ENCODE peak calls at places on chromosomes 7 and 10, in four cellular contexts. E, H, Z and R are unnamed samples.

GRCh38 chr10:63114031-63114814 is 18.9 kb upstream of the NRBF2 start:
- DNase-seq in Z (peak; percentile 94), E (peak; percentile 39), H (no peak), R (peak; percentile 94)

GRCh38 chr10:92356041-92356440 is 65.1 kb downstream of the MARCHF5 start:
- DNase-seq in Z (no peak), E (no peak), H (no peak), R (no peak)

GRCh38 chr7:107580716-107581383 is 804 bp downstream of the BCAP29 start:
- DNase-seq in Z (no peak), E (no peak), H (no peak), R (no peak)

GRCh38 chr7:131604841-131605279 is 48.4 kb upstream of the PODXL start:
- DNase-seq in Z (peak; percentile 95), E (no peak), H (no peak), R (peak; percentile 15)

GRCh38 chr10:104255244-104255981 is 721 bp downstream of the GSTO1 start:
- DNase-seq in Z (peak; percentile 90), E (no peak), H (no peak), R (peak; percentile 75)

GRCh38 chr10:133275683-133276092 is 980 bp downstream of the ADAM8 start:
- DNase-seq in Z (peak; percentile 21), H (peak; percentile 45), E (no peak), R (peak; percentile 46)

GRCh38 chr7:94529516-94529915 is 19.9 kb downstream of the CASD1 start:
- DNase-seq in Z (peak; percentile 64), E (no peak), H (no peak), R (peak; percentile 4)

GRCh38 chr7:28176174-28176573 is 4.4 kb downstream of the JAZF1 start:
- DNase-seq in E (no peak), Z (peak; percentile 70), H (no peak), R (no peak)

GRCh38 chr10:75209325-75210192 is 1.0 kb upstream of the VDAC2 start:
- DNase-seq in E (peak; percentile 43), Z (peak; percentile 95), H (peak; percentile 81), R (peak; percentile 65)

GRCh38 chr10:88764110-88764509 is 4.3 kb downstream of the LIPN start:
- DNase-seq in H (no peak), E (no peak), Z (no peak), R (no peak)

GRCh38 chr7:158498443-158499108 is 89.0 kb downstream of the PTPRN2 start:
- DNase-seq in H (no peak), E (no peak), Z (no peak), R (no peak)

GRCh38 chr7:108210796-108211195 is 80.6 kb upstream of the LAMB4 start:
- DNase-seq in E (no peak), Z (no peak), H (no peak), R (peak; percentile 76)

GRCh38 chr7:69847921-69848612 is 249.8 kb downstream of the AUTS2 start:
- DNase-seq in Z (no peak), H (no peak), E (no peak), R (no peak)

GRCh38 chr7:46569117-46569433 is 648.0 kb upstream of the IGFBP3 start:
- DNase-seq in Z (no peak), H (no peak), E (no peak), R (peak; percentile 80)

GRCh38 chr10:1297566-1298301 is 241.5 kb downstream of the WDR37 start:
- DNase-seq in E (no peak), H (no peak), Z (no peak), R (no peak)

GRCh38 chr7:100897111-100897608 is 1.5 kb upstream of the ACHE start:
- DNase-seq in H (peak; percentile 46), Z (peak; percentile 55), E (no peak), R (peak; percentile 27)

GRCh38 chr10:6239213-6239991 is 36.7 kb downstream of the PFKFB3 start:
- DNase-seq in E (peak; percentile 57), Z (peak; percentile 99), H (no peak), R (peak; percentile 100)

GRCh38 chr10:33129181-33129928 is 171.3 kb upstream of the ITGB1 start:
- DNase-seq in Z (peak; percentile 98), E (no peak), H (no peak), R (peak; percentile 81)

GRCh38 chr7:85806321-85806720 is 619.5 kb upstream of the SEMA3D start:
- DNase-seq in H (no peak), Z (no peak), E (no peak), R (no peak)

GRCh38 chr10:118568327-118568848 is 27.1 kb downstream of the PRLHR start:
- DNase-seq in H (peak; percentile 55), E (no peak), Z (peak; percentile 74), R (peak; percentile 52)

GRCh38 chr10:60942604-60943269 is 1.2 kb downstream of the RHOBTB1 start:
- DNase-seq in E (peak; percentile 4), Z (peak; percentile 59), H (no peak), R (peak; percentile 24)

GRCh38 chr10:17649052-17649451 is 5.1 kb downstream of the STAM start:
- DNase-seq in E (no peak), H (no peak), Z (no peak), R (no peak)

GRCh38 chr10:17652585-17652984 is 8.6 kb downstream of the STAM start:
- DNase-seq in E (no peak), H (no peak), Z (peak; percentile 44), R (peak; percentile 18)

GRCh38 chr10:17651891-17652290 is 7.9 kb downstream of the STAM start:
- DNase-seq in E (no peak), Z (peak; percentile 56), H (no peak), R (no peak)

GRCh38 chr10:17649836-17650235 is 5.9 kb downstream of the STAM start:
- DNase-seq in H (no peak), E (no peak), Z (peak; percentile 68), R (no peak)

GRCh38 chr10:17650416-17650815 is 6.5 kb downstream of the STAM start:
- DNase-seq in Z (no peak), H (no peak), E (no peak), R (no peak)
- H3K4me3 ChIP-seq in Z (no peak overlapping the region), H (no peak overlapping the region), E (no peak overlapping the region), R (no peak overlapping the region)

DNA sequence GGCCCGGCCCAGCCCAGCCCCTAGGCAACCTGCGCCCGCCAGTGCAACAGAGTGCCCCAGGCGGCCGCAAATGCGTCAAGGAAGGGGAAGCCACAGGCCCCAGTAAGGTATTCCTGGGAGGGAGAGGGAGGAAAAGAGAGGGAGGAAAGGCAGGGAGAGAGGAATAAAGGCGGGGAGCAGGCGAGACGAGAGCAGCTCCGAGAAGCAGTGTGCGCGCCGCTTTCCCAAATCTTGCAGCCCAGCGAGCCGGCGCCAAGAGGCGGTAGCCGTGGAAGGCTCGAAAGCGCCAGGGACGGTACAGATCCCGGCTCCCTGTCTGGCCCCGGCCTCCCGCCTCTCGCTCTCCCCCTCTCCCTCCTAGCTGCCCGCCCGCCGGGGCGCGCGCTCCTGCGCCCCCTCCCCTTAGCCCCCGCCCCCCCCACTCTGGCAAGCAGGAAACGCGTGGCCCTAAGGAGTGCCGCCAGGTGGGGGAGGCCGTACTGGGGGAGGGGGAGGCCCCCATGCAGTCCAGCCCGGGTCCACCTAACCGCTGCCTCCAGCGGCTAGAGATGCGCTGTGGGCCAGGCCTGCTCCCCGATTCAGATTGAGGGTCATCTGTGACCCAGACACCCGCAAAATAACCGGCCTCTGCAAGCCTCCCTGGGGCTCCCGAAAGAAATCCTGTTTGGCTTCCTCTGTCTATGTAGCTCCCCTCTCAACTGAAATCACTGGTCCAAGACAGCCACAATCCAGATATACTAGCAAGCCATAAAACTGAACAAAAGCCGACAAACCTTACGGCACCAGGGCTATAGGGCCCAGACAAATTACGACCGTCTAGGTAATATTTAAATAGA is 4.2 kb downstream of the HOXA10 start:
- DNase-seq in E (no peak), Z (peak; percentile 79), H (no peak), R (no peak)
- H3K4me3 ChIP-seq in E (peak overlapping the region; percentile 13), Z (peak overlapping the region; percentile 83), H (no peak overlapping the region), R (no peak overlapping the region)

DNA sequence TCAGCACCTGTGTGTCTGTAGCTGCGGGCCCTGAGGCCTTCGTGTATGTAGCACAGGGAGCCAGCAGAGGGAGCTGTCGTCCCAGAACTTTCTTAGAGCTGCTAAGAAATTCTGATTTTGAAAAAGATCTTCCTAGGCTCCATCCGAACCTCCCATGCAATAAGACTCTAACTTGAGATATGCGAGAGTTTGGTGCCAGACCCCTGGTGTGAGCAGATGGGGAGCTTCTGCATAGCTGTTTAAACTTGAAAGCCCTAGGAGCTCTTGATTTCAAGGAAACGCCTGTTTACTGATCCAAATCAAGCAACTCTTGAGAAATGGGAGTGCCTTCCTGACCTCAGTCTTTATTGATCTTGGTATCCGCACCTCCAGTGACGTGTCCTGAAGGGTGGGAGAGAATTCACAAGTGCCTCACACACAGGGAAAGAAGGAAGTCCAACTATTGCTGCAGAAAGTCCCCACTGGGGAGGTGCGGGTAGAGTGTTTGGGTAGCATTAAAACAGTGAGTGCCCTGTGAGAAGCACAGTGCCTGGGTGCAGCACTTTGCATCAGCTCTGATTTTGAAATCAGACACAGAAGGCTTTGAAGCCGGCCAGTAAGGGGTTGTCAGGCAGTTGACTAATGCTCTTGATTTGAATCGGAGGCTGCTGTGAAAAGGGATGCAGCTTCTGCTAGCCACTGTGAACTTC is 66.4 kb upstream of the STRIP2 start:
- DNase-seq in E (peak; percentile 3), H (peak; percentile 48), Z (peak; percentile 82), R (peak; percentile 82)
- H3K4me3 ChIP-seq in E (peak overlapping the region; percentile 50), H (peak overlapping the region; percentile 10), Z (no peak overlapping the region), R (no peak overlapping the region)

DNA sequence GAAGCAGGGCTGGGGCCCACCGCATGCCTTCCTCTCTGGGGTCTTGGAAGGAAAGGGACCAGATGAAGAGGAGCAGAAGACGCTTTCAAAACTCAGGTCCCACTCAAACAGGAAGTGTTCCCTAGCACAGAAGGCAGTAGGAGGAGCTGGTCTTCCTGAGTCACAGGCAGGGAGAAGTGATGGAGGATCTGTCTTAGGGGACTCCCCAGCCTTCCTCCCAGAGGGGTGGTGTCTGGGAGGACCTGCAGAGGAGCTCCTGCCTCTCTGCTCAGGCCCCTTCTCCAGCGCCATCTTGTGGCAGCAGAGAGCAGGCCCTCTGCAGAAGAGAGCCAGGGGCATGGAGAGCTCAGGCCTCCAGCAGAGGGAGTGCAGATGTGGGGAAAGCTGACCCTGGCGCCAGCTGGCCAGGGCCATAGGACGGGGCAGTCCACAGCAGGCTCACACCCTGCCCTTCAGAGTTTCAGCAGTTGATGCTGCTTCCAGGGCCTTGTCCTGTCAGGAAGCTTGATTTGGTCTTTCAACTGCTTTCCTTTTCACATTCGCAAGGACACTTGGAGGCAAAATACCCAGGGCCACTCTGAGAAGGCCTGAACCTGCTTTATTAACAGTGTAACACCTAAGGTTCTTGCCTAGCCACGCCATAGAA is 62.2 kb upstream of the TARP start:
- DNase-seq in E (peak; percentile 11), Z (peak; percentile 89), H (peak; percentile 73), R (peak; percentile 73)
- H3K4me3 ChIP-seq in E (peak overlapping the region; percentile 28), Z (no peak overlapping the region), H (peak overlapping the region; percentile 42), R (no peak overlapping the region)

DNA sequence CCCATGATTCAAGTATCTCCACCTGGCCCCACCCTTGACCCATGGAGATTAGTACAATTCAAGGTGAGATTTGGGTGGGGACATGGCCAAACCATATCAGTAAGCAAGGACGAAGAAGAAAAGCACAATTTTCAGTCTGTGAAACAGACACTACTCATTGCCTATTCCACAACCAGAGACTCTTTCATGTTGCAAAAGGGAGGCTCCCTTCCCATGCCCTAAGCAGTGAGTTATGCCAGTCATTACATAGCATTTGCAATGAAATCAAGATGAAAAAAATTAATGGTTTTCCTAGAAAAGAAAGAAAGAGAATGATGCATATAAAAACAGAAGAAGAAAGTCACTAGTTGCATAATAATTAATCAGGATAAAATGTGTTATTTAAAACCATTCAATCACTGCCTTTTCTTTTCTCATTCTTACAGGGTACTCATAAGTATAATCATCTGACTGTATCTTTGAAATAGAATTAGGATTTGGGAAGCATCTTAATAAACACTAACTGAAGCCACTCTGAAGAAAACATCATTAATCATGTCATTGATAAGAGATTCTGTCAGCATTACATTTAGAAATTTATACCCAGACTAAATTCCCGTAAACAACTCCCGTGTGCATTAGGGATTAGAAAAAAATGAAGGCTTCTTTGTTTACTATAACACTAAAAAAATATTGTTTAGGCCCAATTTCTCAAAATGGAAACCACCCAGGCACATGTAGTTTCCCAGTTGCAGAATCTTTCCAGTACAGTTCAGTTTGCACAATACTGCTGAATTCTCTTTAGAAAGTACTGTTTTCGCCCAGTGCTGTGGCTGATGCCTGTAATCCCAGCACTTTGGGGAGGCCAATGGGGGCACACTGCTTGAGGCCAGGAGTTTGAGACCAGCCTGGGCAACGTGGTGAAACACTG is 9.1 kb downstream of the PRPS1L1 start:
- DNase-seq in Z (peak; percentile 15), H (no peak), E (no peak), R (no peak)
- H3K4me3 ChIP-seq in Z (no peak overlapping the region), H (no peak overlapping the region), E (no peak overlapping the region), R (no peak overlapping the region)